ENCODE peak calls at places on chromosome 15, in seven cellular contexts. C, Z, B, P, N, V and S are unnamed samples. For H3K4me1, the result is how much of the 10 kb centered on the place peaks cover.

GRCh38 chr15:48358229-48358641 is 27.0 kb downstream of the DUT start:
- DNase-seq in C (peak), Z (no peak), B (no peak), P (no peak), N (no peak), V (peak), S (no peak)

GRCh38 chr15:62472616-62473299 is 307.7 kb upstream of the C2CD4B start:
- DNase-seq in C (no peak), Z (peak), B (no peak), P (no peak), N (no peak), V (no peak), S (peak)

GRCh38 chr15:29675791-29676301 is 146.4 kb downstream of the TJP1 start:
- DNase-seq in C (no peak), Z (no peak), B (no peak), P (no peak), N (peak), V (peak), S (no peak)

GRCh38 chr15:91156175-91156726 is 56.2 kb downstream of the SV2B start:
- DNase-seq in C (no peak), Z (no peak), B (no peak), P (no peak), N (no peak), V (no peak), S (no peak)

GRCh38 chr15:95829062-95829461 is 501.4 kb upstream of the NR2F2 start:
- DNase-seq in C (no peak), Z (no peak), B (no peak), P (no peak), N (no peak), V (no peak), S (no peak)

GRCh38 chr15:62506217-62506805 is 341.2 kb upstream of the C2CD4B start:
- DNase-seq in C (peak), Z (no peak), B (no peak), P (no peak), N (peak), V (no peak), S (no peak)

GRCh38 chr15:31486506-31486905 is 159.9 kb downstream of the KLF13 start:
- DNase-seq in C (no peak), Z (no peak), B (no peak), P (no peak), N (no peak), V (no peak), S (no peak)

GRCh38 chr15:62672268-62672667 is 370.3 kb upstream of the TPM1 start:
- DNase-seq in C (peak), Z (no peak), B (no peak), P (no peak), N (no peak), V (no peak), S (no peak)

GRCh38 chr15:94421711-94422110 is 190.3 kb downstream of the MCTP2 start:
- DNase-seq in C (no peak), Z (no peak), B (no peak), P (no peak), N (no peak), V (no peak), S (no peak)

GRCh38 chr15:83613716-83614115 is 40.2 kb upstream of the ADAMTSL3 start:
- DNase-seq in C (no peak), Z (no peak), B (no peak), P (no peak), N (no peak), V (no peak), S (no peak)

GRCh38 chr15:33242669-33243191 is 48.2 kb upstream of the FMN1 start:
- DNase-seq in C (no peak), Z (no peak), B (no peak), P (no peak), N (peak), V (peak), S (no peak)

GRCh38 chr15:63896336-63897115 is 62.8 kb upstream of the HERC1 start:
- DNase-seq in C (peak), Z (peak), B (peak), P (no peak), N (peak), V (no peak), S (no peak)

GRCh38 chr15:62450061-62450460 is 285.0 kb upstream of the C2CD4B start:
- DNase-seq in C (no peak), Z (no peak), B (no peak), P (no peak), N (no peak), V (no peak), S (no peak)

GRCh38 chr15:89783111-89783860 is 7.2 kb downstream of the MESP2 start:
- DNase-seq in C (peak), Z (no peak), B (no peak), P (no peak), N (peak), V (no peak), S (peak)

GRCh38 chr15:47119349-47119748 is 598.0 kb upstream of the SEMA6D start:
- DNase-seq in C (no peak), Z (no peak), B (no peak), P (no peak), N (no peak), V (no peak), S (no peak)

GRCh38 chr15:70956196-70956595 is 63.6 kb downstream of the LRRC49 start:
- DNase-seq in C (peak), Z (no peak), B (no peak), P (no peak), N (no peak), V (no peak), S (no peak)

GRCh38 chr15:69160141-69160975 is at the start of gene GLCE:
- DNase-seq in C (peak), Z (peak), B (peak), P (peak), N (peak), V (peak), S (peak)

GRCh38 chr15:41775651-41776050 is 1.4 kb downstream of the MAPKBP1 start:
- DNase-seq in C (no peak), Z (no peak), B (no peak), P (no peak), N (no peak), V (peak), S (no peak)
- H3K4me1 ChIP-seq in C (under half), Z (under half), B (under half), P (under half), N (under half), V (half or more), S (under half)

GRCh38 chr15:42367041-42367440 is 7.7 kb downstream of the CAPN3 start:
- DNase-seq in C (no peak), Z (no peak), B (no peak), P (no peak), N (no peak), V (no peak), S (no peak)
- H3K4me3 ChIP-seq in C (no peak), Z (peak), B (no peak), P (no peak), N (no peak), V (no peak), S (no peak)

DNA sequence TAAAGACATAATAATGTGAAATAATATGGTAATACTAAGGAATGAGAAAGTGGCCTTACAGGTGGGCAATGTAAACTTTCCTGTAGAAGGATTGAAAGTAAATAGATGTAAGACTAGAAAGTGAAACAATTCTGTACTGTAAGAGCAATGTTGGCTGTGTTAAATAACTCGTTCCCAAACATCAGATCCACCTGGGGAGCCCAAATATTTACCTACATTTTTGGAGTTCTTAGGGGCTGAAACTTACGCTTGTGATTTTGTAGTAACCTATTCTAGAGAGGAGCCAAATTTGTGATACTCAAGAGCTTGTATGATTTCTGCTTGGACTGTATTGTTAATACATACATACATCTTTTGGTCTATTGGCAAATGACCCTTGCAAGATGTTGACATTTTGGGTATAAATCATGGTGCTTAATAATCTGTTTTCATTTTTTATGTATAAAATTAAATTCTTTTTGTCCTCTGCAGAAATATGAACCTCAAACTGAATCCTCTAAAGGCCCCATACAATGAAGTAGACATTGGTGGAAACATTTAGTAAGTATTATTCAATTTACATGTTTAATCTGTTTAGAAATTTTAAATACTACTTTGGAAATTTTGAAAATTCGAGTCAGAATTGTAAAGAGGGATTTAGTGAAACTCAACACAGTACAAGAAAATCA is 8.5 kb upstream of the CHD2 start:
- DNase-seq in C (no peak), Z (no peak), B (no peak), P (no peak), N (no peak), V (no peak), S (no peak)
- H3K4me1 ChIP-seq in C (under half), Z (half or more), B (half or more), P (half or more), N (under half), V (under half), S (under half)

DNA sequence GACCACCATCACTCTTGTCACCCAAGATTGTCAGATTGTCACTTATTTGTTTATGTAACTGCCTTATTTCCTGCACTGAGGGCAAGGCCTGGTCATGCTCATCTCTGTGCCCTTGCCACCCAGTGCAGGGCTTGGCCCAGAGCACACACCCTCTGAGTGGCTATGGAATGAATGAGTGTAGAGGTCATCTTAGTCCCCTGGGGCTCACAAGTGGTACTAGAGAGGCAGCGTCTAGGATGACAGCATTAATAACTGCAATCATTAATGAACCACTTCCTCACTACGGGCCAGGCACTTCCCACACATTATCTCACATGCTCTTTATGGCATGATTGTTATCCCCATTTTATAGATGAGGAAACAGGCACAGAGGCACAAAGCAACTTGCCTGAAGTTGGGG is 117.0 kb downstream of the SMAD6 start:
- DNase-seq in C (no peak), Z (no peak), B (no peak), P (no peak), N (peak), V (no peak), S (no peak)
- H3K4me3 ChIP-seq in C (no peak), Z (no peak), B (no peak), P (no peak), N (no peak), V (no peak), S (no peak)

DNA sequence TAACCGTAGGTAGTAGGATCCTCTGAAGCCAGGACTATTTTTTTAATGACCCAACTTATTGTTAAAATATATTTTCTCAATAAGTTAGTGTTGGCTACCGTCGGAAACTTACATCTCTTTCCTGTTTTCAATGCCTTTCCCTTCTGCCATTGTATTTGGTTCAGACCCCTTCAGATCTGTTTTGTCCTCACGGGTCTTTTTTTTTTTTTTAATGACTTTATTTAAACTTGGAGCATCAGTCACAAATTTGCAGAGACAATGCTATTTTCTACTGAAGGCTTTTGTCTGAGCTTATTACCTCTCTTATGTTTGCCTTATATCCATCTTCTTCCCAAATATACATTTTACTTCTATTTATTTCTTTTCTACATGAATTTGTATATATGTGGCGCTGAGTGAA is 47.6 kb downstream of the PDE8A start:
- DNase-seq in C (no peak), Z (no peak), B (no peak), P (no peak), N (no peak), V (no peak), S (no peak)
- H3K4me1 ChIP-seq in C (under half), Z (under half), B (half or more), P (half or more), N (under half), V (under half), S (half or more)

GRCh38 chr15:36882487-36883108 is 217.8 kb downstream of the MEIS2 start:
- DNase-seq in C (no peak), Z (no peak), B (no peak), P (no peak), N (peak), V (no peak), S (no peak)
- H3K4me3 ChIP-seq in C (peak), Z (peak), B (no peak), P (no peak), N (peak), V (no peak), S (no peak)

GRCh38 chr15:99073008-99073714 is 31.7 kb upstream of the SYNM start:
- DNase-seq in C (peak), Z (no peak), B (no peak), P (no peak), N (peak), V (no peak), S (no peak)
- H3K4me1 ChIP-seq in C (under half), Z (under half), B (under half), P (under half), N (under half), V (under half), S (under half)

DNA sequence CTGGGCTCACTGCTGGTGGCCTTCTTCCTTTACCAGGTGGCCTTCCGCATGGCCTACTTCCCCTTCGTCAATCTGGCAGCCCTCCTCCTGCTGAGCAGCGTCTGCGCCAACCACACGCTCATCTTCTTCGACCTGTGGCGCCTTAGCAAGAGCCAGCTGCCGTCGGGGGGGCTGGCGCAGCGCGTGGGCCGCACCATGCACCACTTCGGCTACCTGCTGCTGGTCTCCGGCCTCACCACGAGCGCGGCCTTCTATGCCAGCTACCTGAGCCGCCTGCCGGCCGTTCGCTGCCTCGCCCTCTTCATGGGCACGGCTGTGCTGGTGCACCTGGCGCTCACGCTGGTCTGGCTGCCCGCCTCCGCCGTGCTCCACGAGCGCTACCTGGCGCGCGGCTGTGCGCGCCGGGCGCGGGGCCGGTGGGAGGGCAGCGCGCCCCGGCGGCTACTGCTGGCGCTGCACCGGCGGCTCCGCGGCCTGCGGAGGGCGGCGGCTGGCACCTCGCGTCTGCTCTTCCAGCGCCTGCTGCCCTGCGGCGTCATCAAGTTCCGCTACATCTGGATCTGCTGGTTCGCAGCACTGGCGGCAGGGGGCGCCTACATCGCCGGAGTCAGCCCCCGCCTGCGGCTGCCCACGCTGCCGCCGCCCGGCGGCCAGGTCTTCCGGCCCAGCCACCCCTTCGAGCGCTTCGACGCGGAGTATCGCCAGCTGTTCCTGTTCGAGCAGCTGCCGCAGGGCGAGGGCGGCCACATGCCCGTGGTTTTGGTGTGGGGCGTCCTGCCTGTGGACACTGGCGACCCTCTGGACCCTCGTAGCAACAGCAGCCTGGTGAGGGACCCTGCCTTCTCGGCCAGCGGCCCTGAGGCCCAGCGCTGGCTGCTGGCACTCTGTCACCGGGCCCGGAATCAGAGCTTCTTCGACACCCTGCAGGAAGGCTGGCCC is 9.9 kb downstream of the DISP2 start:
- DNase-seq in C (peak), Z (peak), B (peak), P (peak), N (peak), V (peak), S (peak)
- H3K4me3 ChIP-seq in C (no peak), Z (peak), B (peak), P (peak), N (no peak), V (peak), S (no peak)

GRCh38 chr15:56693761-56694160 is 39.5 kb downstream of the ZNF280D start:
- DNase-seq in C (peak), Z (no peak), B (no peak), P (no peak), N (no peak), V (no peak), S (no peak)
- H3K4me1 ChIP-seq in C (under half), Z (under half), B (under half), P (under half), N (under half), V (under half), S (under half)